ENCODE peak calls at places on chromosomes 7 and 10, in six cellular contexts. H is EL, U is left ventricle myocardium inferior, C is ovary, P is mucosa of gallbladder, M is T1000. Q is an unnamed sample.

GRCh38 chr7:155136619-155137243 is 66.6 kb downstream of the HTR5A start:
- DNase-seq in H (no peak), U (no peak), C (no peak), P (no peak), M (no peak), Q (no peak)

GRCh38 chr7:27873981-27874957 is 134.3 kb downstream of the TAX1BP1 start:
- DNase-seq in H (peak; percentile 73), U (peak; percentile 61), C (peak; percentile 16), P (peak; percentile 90), M (no peak), Q (peak; percentile 62)

GRCh38 chr7:157658851-157659412 is 322.1 kb downstream of the DNAJB6 start:
- DNase-seq in H (no peak), U (no peak), C (no peak), P (no peak), M (no peak), Q (no peak)

GRCh38 chr10:21264271-21264670 is 261.2 kb downstream of the SKIDA1 start:
- DNase-seq in H (no peak), U (no peak), C (no peak), P (no peak), M (no peak), Q (no peak)

GRCh38 chr10:77890097-77890496 is 36.5 kb downstream of the DLG5 start:
- DNase-seq in H (no peak), U (no peak), C (no peak), P (no peak), M (no peak), Q (no peak)

GRCh38 chr10:97916586-97916985 is 66.9 kb downstream of the GOLGA7B start:
- DNase-seq in H (no peak), U (no peak), C (no peak), P (peak; percentile 19), M (no peak), Q (no peak)

GRCh38 chr7:155860840-155861479 is 48.7 kb upstream of the SHH start:
- DNase-seq in H (peak; percentile 2), U (no peak), C (no peak), P (peak; percentile 93), M (peak; percentile 47), Q (no peak)

GRCh38 chr7:37665352-37666022 is 18.1 kb upstream of the GPR141 start:
- DNase-seq in H (no peak), U (no peak), C (no peak), P (no peak), M (no peak), Q (no peak)

GRCh38 chr7:1418505-1419309 is 40.6 kb downstream of the MICALL2 start:
- DNase-seq in H (peak; percentile 31), U (no peak), C (no peak), P (no peak), M (peak; percentile 9), Q (no peak)

GRCh38 chr7:4631664-4632171 is 50.4 kb upstream of the FOXK1 start:
- DNase-seq in H (peak; percentile 88), U (peak; percentile 76), C (peak; percentile 83), P (peak; percentile 82), M (peak; percentile 77), Q (peak; percentile 90)

GRCh38 chr7:46197833-46198540 is 276.9 kb upstream of the IGFBP3 start:
- DNase-seq in H (no peak), U (no peak), C (peak; percentile 35), P (no peak), M (no peak), Q (no peak)

GRCh38 chr7:20508109-20508508 is 107.4 kb upstream of the ABCB5 start:
- DNase-seq in H (no peak), U (no peak), C (no peak), P (no peak), M (no peak), Q (no peak)

GRCh38 chr7:95527033-95527775 is 41.5 kb downstream of the ASB4 start:
- DNase-seq in H (peak; percentile 53), U (no peak), C (peak; percentile 61), P (peak; percentile 38), M (no peak), Q (peak; percentile 67)

GRCh38 chr10:92699193-92699517 is 9.4 kb downstream of the HHEX start:
- DNase-seq in H (no peak), U (no peak), C (no peak), P (no peak), M (no peak), Q (no peak)

GRCh38 chr10:31146496-31147219 is 115.0 kb upstream of the ZNF438 start:
- DNase-seq in H (peak; percentile 80), U (peak; percentile 59), C (peak; percentile 56), P (peak; percentile 33), M (peak; percentile 31), Q (peak; percentile 69)